ENCODE peak calls at places on chromosomes 2 and 18, in six cellular contexts. H, M, N, U, C and P are unnamed samples.

GRCh38 chr18:42931501-42931900 is 184.0 kb downstream of the RIT2 start:
- DNase-seq in H (no peak), M (no peak), N (no peak), U (no peak), C (no peak), P (no peak)

GRCh38 chr2:239684271-239684670 is 283.5 kb upstream of the HDAC4 start:
- DNase-seq in H (peak), M (no peak), N (no peak), U (no peak), C (no peak), P (no peak)

GRCh38 chr2:18976112-18976961 is 382.1 kb downstream of the OSR1 start:
- DNase-seq in H (no peak), M (no peak), N (no peak), U (peak), C (no peak), P (no peak)

GRCh38 chr2:38741542-38741852 is 9.7 kb downstream of the SRSF7 start:
- DNase-seq in H (no peak), M (no peak), N (no peak), U (no peak), C (no peak), P (no peak)

GRCh38 chr2:241189856-241190201 is 1.4 kb downstream of the ANO7 start:
- DNase-seq in H (no peak), M (no peak), N (no peak), U (no peak), C (no peak), P (peak)

GRCh38 chr2:219252570-219252899 is 508 bp upstream of the TUBA4B start:
- DNase-seq in H (peak), M (peak), N (no peak), U (no peak), C (no peak), P (no peak)

GRCh38 chr2:23135481-23136100 is 249.4 kb upstream of the KLHL29 start:
- DNase-seq in H (no peak), M (peak), N (no peak), U (no peak), C (no peak), P (no peak)

GRCh38 chr2:64017811-64018714 is 1.2 kb downstream of the VPS54 start:
- DNase-seq in H (no peak), M (peak), N (no peak), U (peak), C (no peak), P (no peak)

GRCh38 chr18:39862341-39862740 is 2092.7 kb upstream of the PIK3C3 start:
- DNase-seq in H (no peak), M (peak), N (no peak), U (no peak), C (no peak), P (no peak)

GRCh38 chr2:109293663-109294062 is 164.7 kb downstream of the SH3RF3 start:
- DNase-seq in H (no peak), M (no peak), N (no peak), U (no peak), C (no peak), P (no peak)

GRCh38 chr18:74836296-74837139 is 238.8 kb downstream of the ZNF407 start:
- DNase-seq in H (no peak), M (peak), N (peak), U (peak), C (no peak), P (no peak)

GRCh38 chr2:20744366-20745335 is 77.7 kb downstream of the GDF7 start:
- DNase-seq in H (no peak), M (no peak), N (no peak), U (no peak), C (no peak), P (no peak)

GRCh38 chr2:154709215-154709614 is 10.7 kb downstream of the KCNJ3 start:
- DNase-seq in H (no peak), M (no peak), N (no peak), U (no peak), C (no peak), P (no peak)

GRCh38 chr18:9017170-9017899 is 85.2 kb upstream of the NDUFV2 start:
- DNase-seq in H (peak), M (peak), N (peak), U (peak), C (peak), P (peak)

GRCh38 chr2:107361951-107362350 is 464.7 kb upstream of the RGPD4 start:
- DNase-seq in H (no peak), M (no peak), N (no peak), U (no peak), C (no peak), P (no peak)